ENCODE peak calls at places on chromosomes 12 and 14, in five cellular contexts. One of them, this sample, is unnamed.

GRCh38 chr14:33932526-33933292 is 18.2 kb downstream of the EGLN3 start:
- DNase-seq in fibroblast of mammary gland: peak; percentile 40
- DNase-seq in neural progenitor cell: peak; percentile 87
- DNase-seq in OCI-LY7: no peak
- DNase-seq in A673: peak; percentile 57
- DNase-seq in this sample: no peak

GRCh38 chr14:59463773-59464650 is 1.2 kb downstream of the GPR135 start:
- DNase-seq in fibroblast of mammary gland: no peak
- DNase-seq in neural progenitor cell: peak; percentile 19
- DNase-seq in OCI-LY7: no peak
- DNase-seq in A673: no peak
- DNase-seq in this sample: peak; percentile 20

GRCh38 chr14:35113308-35113950 is 8.4 kb downstream of the PPP2R3C start:
- DNase-seq in fibroblast of mammary gland: no peak
- DNase-seq in neural progenitor cell: no peak
- DNase-seq in OCI-LY7: no peak
- DNase-seq in A673: no peak
- DNase-seq in this sample: no peak

GRCh38 chr14:87450193-87450592 is 542.8 kb downstream of the GALC start:
- DNase-seq in fibroblast of mammary gland: no peak
- DNase-seq in neural progenitor cell: no peak
- DNase-seq in OCI-LY7: no peak
- DNase-seq in A673: no peak
- DNase-seq in this sample: no peak

GRCh38 chr12:57940915-57941164 is 527 bp upstream of the ATP23 start:
- DNase-seq in fibroblast of mammary gland: no peak
- DNase-seq in neural progenitor cell: no peak
- DNase-seq in OCI-LY7: no peak
- DNase-seq in A673: no peak
- DNase-seq in this sample: no peak

GRCh38 chr14:103886304-103887169 is 39.2 kb upstream of the PPP1R13B start:
- DNase-seq in fibroblast of mammary gland: peak; percentile 10
- DNase-seq in neural progenitor cell: peak; percentile 72
- DNase-seq in OCI-LY7: no peak
- DNase-seq in A673: peak; percentile 39
- DNase-seq in this sample: peak; percentile 31

GRCh38 chr14:100867631-100868315 is 35.7 kb downstream of the RTL1 start:
- DNase-seq in fibroblast of mammary gland: no peak
- DNase-seq in neural progenitor cell: no peak
- DNase-seq in OCI-LY7: no peak
- DNase-seq in A673: no peak
- DNase-seq in this sample: no peak

GRCh38 chr14:24181251-24182077 is 7.2 kb downstream of the IPO4 start:
- DNase-seq in fibroblast of mammary gland: no peak
- DNase-seq in neural progenitor cell: no peak
- DNase-seq in OCI-LY7: no peak
- DNase-seq in A673: no peak
- DNase-seq in this sample: no peak

GRCh38 chr12:49548822-49549648 is 10.2 kb downstream of the KCNH3 start:
- DNase-seq in fibroblast of mammary gland: no peak
- DNase-seq in neural progenitor cell: peak; percentile 75
- DNase-seq in OCI-LY7: no peak
- DNase-seq in A673: peak; percentile 60
- DNase-seq in this sample: no peak

GRCh38 chr12:30725739-30726138 is 29.0 kb downstream of the CAPRIN2 start:
- DNase-seq in fibroblast of mammary gland: peak; percentile 81
- DNase-seq in neural progenitor cell: no peak
- DNase-seq in OCI-LY7: no peak
- DNase-seq in A673: peak; percentile 69
- DNase-seq in this sample: peak; percentile 77

GRCh38 chr12:25041006-25041741 is 92.3 kb upstream of the BCAT1 start:
- DNase-seq in fibroblast of mammary gland: peak; percentile 13
- DNase-seq in neural progenitor cell: no peak
- DNase-seq in OCI-LY7: no peak
- DNase-seq in A673: no peak
- DNase-seq in this sample: no peak

DNA sequence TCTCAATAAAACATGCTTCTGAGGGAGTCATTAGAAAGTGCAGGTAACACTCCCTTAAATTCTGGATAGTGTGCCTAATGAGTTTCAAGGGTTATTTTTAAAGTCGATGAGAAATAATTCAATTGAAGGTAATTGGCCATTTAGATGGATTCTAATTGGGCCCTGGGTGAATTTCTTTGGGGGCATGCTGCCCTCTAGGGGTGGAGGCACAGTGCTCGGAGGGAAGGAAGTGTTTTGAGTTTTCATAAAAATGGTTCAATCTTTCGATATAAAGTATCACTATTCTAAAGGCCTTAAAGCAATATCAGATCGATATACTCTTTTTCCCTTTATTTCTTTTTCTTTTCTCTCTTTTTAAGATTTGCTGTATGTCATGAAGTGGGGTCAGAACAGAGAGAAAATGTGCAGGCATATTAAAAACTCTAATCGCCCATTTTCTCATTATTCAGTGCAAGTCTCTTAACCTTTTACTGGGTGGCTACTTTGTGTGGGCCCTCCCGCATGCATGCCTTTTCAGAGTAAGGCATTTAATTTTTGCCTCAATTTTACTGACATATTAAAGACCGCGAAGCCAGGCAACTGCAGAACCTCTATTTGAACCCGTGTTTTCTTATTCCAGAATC is 25.5 kb downstream of the NKX2-8 start:
- DNase-seq in fibroblast of mammary gland: peak; percentile 24
- DNase-seq in neural progenitor cell: peak; percentile 39
- DNase-seq in OCI-LY7: peak; percentile 30
- DNase-seq in A673: peak; percentile 41
- DNase-seq in this sample: peak; percentile 8
- TF ChIP-seq CTCF in fibroblast of mammary gland: peak; percentile 86
- TF ChIP-seq CTCF in neural progenitor cell: peak; percentile 97
- TF ChIP-seq CTCF in OCI-LY7: peak; percentile 92
- TF ChIP-seq CTCF in A673: peak; percentile 90
- TF ChIP-seq CTCF in this sample: peak; percentile 86

DNA sequence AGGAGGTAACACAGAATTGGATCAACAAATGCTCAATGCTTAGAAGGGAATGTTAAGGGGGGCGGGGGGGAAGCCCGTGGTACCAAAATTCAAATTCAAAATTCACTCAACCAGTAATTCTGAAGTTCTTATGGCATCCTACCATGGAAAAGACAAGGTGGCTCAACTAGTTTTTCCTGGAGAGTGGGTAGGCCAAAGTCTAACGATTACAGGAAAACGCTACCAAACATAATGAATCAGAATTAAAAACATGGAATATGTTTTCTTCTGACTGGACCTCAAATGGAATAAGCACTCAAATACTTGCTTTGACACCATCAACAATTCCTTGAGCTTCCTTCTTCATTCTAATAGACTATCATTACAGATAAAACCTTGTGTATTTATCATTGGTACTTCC is 2.3 kb downstream of the NACA start:
- DNase-seq in fibroblast of mammary gland: no peak
- DNase-seq in neural progenitor cell: no peak
- DNase-seq in OCI-LY7: no peak
- DNase-seq in A673: no peak
- DNase-seq in this sample: no peak
- H3K4me3 ChIP-seq in fibroblast of mammary gland: peak overlapping the region; percentile 100
- H3K4me3 ChIP-seq in neural progenitor cell: peak overlapping the region; percentile 91
- H3K4me3 ChIP-seq in OCI-LY7: peak overlapping the region; percentile 93
- H3K4me3 ChIP-seq in A673: peak overlapping the region; percentile 89
- H3K4me3 ChIP-seq in this sample: peak overlapping the region; percentile 5

DNA sequence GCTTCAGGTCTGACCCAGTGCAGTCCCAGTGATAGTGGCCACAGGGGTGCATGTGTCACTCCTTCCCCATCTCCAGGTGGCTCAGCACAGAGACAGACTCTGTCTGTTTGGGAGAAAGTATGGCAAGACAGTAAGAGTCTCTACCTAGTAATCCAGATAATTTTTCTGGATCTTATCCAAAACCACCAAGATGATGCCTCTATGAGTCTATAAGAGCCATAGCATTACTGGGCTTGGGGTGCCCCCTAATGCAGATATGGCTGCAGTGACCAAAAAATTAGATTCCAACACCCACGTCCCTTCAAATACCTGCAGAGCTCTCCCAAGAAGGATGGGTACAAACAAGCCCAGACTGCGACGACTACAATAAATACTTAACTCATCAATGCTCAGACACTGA is 123.8 kb downstream of the GRIP1 start:
- DNase-seq in fibroblast of mammary gland: peak; percentile 15
- DNase-seq in neural progenitor cell: no peak
- DNase-seq in OCI-LY7: no peak
- DNase-seq in A673: no peak
- DNase-seq in this sample: peak; percentile 2
- TF ChIP-seq CTCF in fibroblast of mammary gland: no peak
- TF ChIP-seq CTCF in neural progenitor cell: no peak
- TF ChIP-seq CTCF in OCI-LY7: peak; percentile 29
- TF ChIP-seq CTCF in A673: no peak
- TF ChIP-seq CTCF in this sample: no peak

GRCh38 chr14:93096923-93097322 is 18.8 kb downstream of the ITPK1 start:
- DNase-seq in fibroblast of mammary gland: no peak
- DNase-seq in neural progenitor cell: no peak
- DNase-seq in OCI-LY7: no peak
- DNase-seq in A673: no peak
- DNase-seq in this sample: no peak

GRCh38 chr14:93092606-93093556 is 22.8 kb downstream of the ITPK1 start:
- DNase-seq in fibroblast of mammary gland: no peak
- DNase-seq in neural progenitor cell: no peak
- DNase-seq in OCI-LY7: no peak
- DNase-seq in A673: no peak
- DNase-seq in this sample: no peak

GRCh38 chr14:93094121-93094918 is 21.4 kb downstream of the ITPK1 start:
- DNase-seq in fibroblast of mammary gland: no peak
- DNase-seq in neural progenitor cell: no peak
- DNase-seq in OCI-LY7: no peak
- DNase-seq in A673: no peak
- DNase-seq in this sample: no peak

GRCh38 chr14:93099187-93099586 is 16.5 kb downstream of the ITPK1 start:
- DNase-seq in fibroblast of mammary gland: no peak
- DNase-seq in neural progenitor cell: no peak
- DNase-seq in OCI-LY7: no peak
- DNase-seq in A673: no peak
- DNase-seq in this sample: no peak

DNA sequence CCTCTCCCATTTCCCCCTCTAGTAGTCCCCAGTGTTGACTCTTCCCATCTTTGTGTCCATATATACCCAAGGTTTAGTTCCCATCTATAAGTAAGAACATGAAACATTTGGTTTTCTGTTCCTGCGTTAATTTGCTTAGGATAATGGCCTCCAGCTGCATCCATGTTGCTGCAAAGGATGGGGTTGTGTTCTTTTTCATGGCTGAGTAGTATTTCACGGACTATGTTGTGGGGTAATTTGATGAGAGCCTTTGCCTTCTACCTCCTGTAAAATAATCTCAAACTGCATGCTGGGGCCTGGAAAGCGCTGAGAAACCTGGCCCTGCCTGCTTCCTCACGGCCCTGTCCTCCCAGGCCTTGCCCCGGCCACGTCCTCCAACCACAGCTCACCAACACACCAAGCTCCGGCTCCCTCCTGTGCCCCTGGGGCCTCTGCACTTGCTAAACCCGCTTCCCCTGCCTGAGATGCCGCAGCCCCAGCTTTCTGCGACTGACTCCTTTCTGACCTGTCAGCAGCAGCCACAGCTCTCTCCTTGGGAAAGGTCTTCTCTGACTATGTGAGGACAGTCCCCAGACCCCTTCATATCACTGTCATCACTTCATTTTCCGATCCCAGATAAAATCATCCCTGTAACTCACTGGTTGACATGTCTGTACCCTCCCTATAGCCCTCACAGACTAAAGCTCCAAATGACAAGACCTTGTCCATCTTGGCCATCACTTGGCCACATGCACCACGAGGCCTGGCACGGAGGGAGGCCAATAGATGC is 19.8 kb downstream of the ITPK1 start:
- DNase-seq in fibroblast of mammary gland: no peak
- DNase-seq in neural progenitor cell: no peak
- DNase-seq in OCI-LY7: no peak
- DNase-seq in A673: no peak
- DNase-seq in this sample: no peak
- H3K4me3 ChIP-seq in fibroblast of mammary gland: no peak overlapping the region
- H3K4me3 ChIP-seq in neural progenitor cell: no peak overlapping the region
- H3K4me3 ChIP-seq in OCI-LY7: no peak overlapping the region
- H3K4me3 ChIP-seq in A673: no peak overlapping the region
- H3K4me3 ChIP-seq in this sample: no peak overlapping the region

This sample was measured in foreskin fibroblast.